ENCODE peak calls at places on chromosome 20, in eight cellular contexts. A is NCI-H2171; W is effector memory CD8-positive, alpha-beta T cell; R is PC-3; P is LoVo; U is breast epithelium; F is activated CD8-positive, alpha-beta T cell treated with anti-CD3 and anti-CD28 coated beads, Interleukin-2, amount 10 ng/mL, durations not matched to agents 7 days and 5 days; B is AG20443. Q is an unnamed sample.

GRCh38 chr20:53672484-53673129 is 79.0 kb upstream of the ZNF217 start:
- DNase-seq in A (no peak), W (no peak), R (peak; percentile 70), P (no peak), U (no peak), F (no peak), B (no peak), Q (no peak)

GRCh38 chr20:52190437-52191131 is 995 bp downstream of the ZFP64 start:
- DNase-seq in A (no peak), W (peak; percentile 10), R (peak; percentile 81), P (peak; percentile 46), U (no peak), F (peak; percentile 57), B (peak; percentile 80), Q (no peak)

GRCh38 chr20:43372051-43372450 is 85.6 kb upstream of the SRSF6 start:
- DNase-seq in A (no peak), W (no peak), R (no peak), P (no peak), U (no peak), F (no peak), B (no peak), Q (no peak)

GRCh38 chr20:51661609-51662178 is 106.5 kb downstream of the ATP9A start:
- DNase-seq in A (no peak), W (peak; percentile 15), R (peak; percentile 99), P (peak; percentile 91), U (no peak), F (peak; percentile 70), B (no peak), Q (no peak)

GRCh38 chr20:52847739-52848359 is 124.3 kb upstream of the TSHZ2 start:
- DNase-seq in A (no peak), W (no peak), R (no peak), P (no peak), U (no peak), F (no peak), B (no peak), Q (no peak)

GRCh38 chr20:3452690-3453089 is 18.1 kb upstream of the ATRN start:
- DNase-seq in A (no peak), W (no peak), R (peak; percentile 26), P (no peak), U (no peak), F (no peak), B (no peak), Q (no peak)

GRCh38 chr20:6164421-6165341 is 41.9 kb upstream of the FERMT1 start:
- DNase-seq in A (peak; percentile 54), W (no peak), R (peak; percentile 44), P (peak; percentile 44), U (no peak), F (no peak), B (no peak), Q (no peak)

GRCh38 chr20:62967149-62967501 is 14.6 kb downstream of the SLC17A9 start:
- DNase-seq in A (no peak), W (no peak), R (no peak), P (no peak), U (no peak), F (no peak), B (no peak), Q (no peak)

GRCh38 chr20:9626357-9626756 is 112.0 kb downstream of the LAMP5 start:
- DNase-seq in A (no peak), W (no peak), R (peak; percentile 70), P (no peak), U (no peak), F (no peak), B (no peak), Q (no peak)

GRCh38 chr20:13142143-13142542 is 78.9 kb upstream of the ISM1 start:
- DNase-seq in A (no peak), W (no peak), R (no peak), P (no peak), U (no peak), F (no peak), B (no peak), Q (no peak)

GRCh38 chr20:54292186-54292585 is 84.3 kb downstream of the PFDN4 start:
- DNase-seq in A (no peak), W (no peak), R (peak; percentile 40), P (no peak), U (no peak), F (no peak), B (no peak), Q (no peak)

GRCh38 chr20:2942439-2942838 is 69.2 kb downstream of the PTPRA start:
- DNase-seq in A (no peak), W (no peak), R (no peak), P (no peak), U (no peak), F (no peak), B (no peak), Q (no peak)

GRCh38 chr20:43287637-43288036 is 97.9 kb upstream of the PTPRT start:
- DNase-seq in A (no peak), W (no peak), R (no peak), P (no peak), U (no peak), F (no peak), B (no peak), Q (no peak)

GRCh38 chr20:18180815-18181214 is 43.2 kb downstream of the KAT14 start:
- DNase-seq in A (no peak), W (no peak), R (no peak), P (no peak), U (no peak), F (no peak), B (no peak), Q (no peak)

GRCh38 chr20:11906626-11907480 is 10.8 kb upstream of the BTBD3 start:
- DNase-seq in A (no peak), W (no peak), R (peak; percentile 70), P (peak; percentile 15), U (no peak), F (no peak), B (no peak), Q (no peak)